ENCODE peak calls at places on chromosomes 7 and 10, in ten cellular contexts. F, A, I, D, K, Z, N, X, E and L are unnamed samples.

GRCh38 chr10:74008212-74008731 is 10.4 kb downstream of the VCL start:
- DNase-seq in F (no peak), A (no peak), I (no peak), D (no peak), K (no peak), Z (no peak), N (no peak), X (no peak), E (no peak), L (peak)

GRCh38 chr7:155344618-155345433 is 47.1 kb downstream of the INSIG1 start:
- DNase-seq in F (peak), A (peak), I (peak), D (peak), K (peak), Z (peak), N (peak), X (peak), E (no peak), L (peak)

GRCh38 chr7:139328375-139328774 is 12.8 kb upstream of the FMC1 start:
- DNase-seq in F (no peak), A (no peak), I (no peak), D (no peak), K (no peak), Z (no peak), N (no peak), X (no peak), E (no peak), L (no peak)

GRCh38 chr7:98119257-98119918 is 12.7 kb downstream of the LMTK2 start:
- DNase-seq in F (no peak), A (no peak), I (peak), D (no peak), K (no peak), Z (no peak), N (no peak), X (peak), E (no peak), L (no peak)

GRCh38 chr7:131166066-131166465 is 161.6 kb upstream of the MKLN1 start:
- DNase-seq in F (no peak), A (no peak), I (no peak), D (no peak), K (no peak), Z (no peak), N (no peak), X (no peak), E (no peak), L (no peak)

GRCh38 chr7:45598697-45599520 is 24.7 kb downstream of the ADCY1 start:
- DNase-seq in F (no peak), A (no peak), I (no peak), D (no peak), K (peak), Z (no peak), N (peak), X (no peak), E (no peak), L (no peak)

GRCh38 chr7:6392712-6393666 is 54.8 kb downstream of the DAGLB start:
- DNase-seq in F (peak), A (peak), I (peak), D (no peak), K (peak), Z (peak), N (no peak), X (no peak), E (peak), L (no peak)

GRCh38 chr7:106870983-106871410 is 5.9 kb downstream of the PIK3CG start:
- DNase-seq in F (no peak), A (no peak), I (no peak), D (no peak), K (no peak), Z (no peak), N (no peak), X (no peak), E (peak), L (no peak)

GRCh38 chr7:44067064-44067951 is 1.9 kb upstream of the PGAM2 start:
- DNase-seq in F (peak), A (peak), I (no peak), D (peak), K (no peak), Z (no peak), N (no peak), X (no peak), E (no peak), L (peak)

GRCh38 chr7:26850193-26850651 is 14.2 kb downstream of the SKAP2 start:
- DNase-seq in F (peak), A (no peak), I (no peak), D (no peak), K (no peak), Z (no peak), N (no peak), X (no peak), E (no peak), L (no peak)

GRCh38 chr7:41232086-41232485 is 470.8 kb downstream of the INHBA start:
- DNase-seq in F (no peak), A (no peak), I (no peak), D (no peak), K (no peak), Z (no peak), N (no peak), X (no peak), E (no peak), L (no peak)

GRCh38 chr10:35353805-35354204 is 17.5 kb downstream of the CCNY start:
- DNase-seq in F (no peak), A (no peak), I (no peak), D (no peak), K (no peak), Z (no peak), N (no peak), X (no peak), E (no peak), L (no peak)

GRCh38 chr10:21497177-21497807 is 28.2 kb downstream of the SKIDA1 start:
- DNase-seq in F (no peak), A (peak), I (peak), D (peak), K (peak), Z (peak), N (no peak), X (peak), E (no peak), L (peak)

GRCh38 chr10:131174211-131174565 is 137.3 kb downstream of the TCERG1L start:
- DNase-seq in F (no peak), A (no peak), I (no peak), D (peak), K (no peak), Z (no peak), N (no peak), X (no peak), E (no peak), L (no peak)
- TF ChIP-seq EP300 in F (no peak), A (no peak), I (no peak), D (no peak), K (no peak), Z (no peak), N (no peak), X (no peak), E (no peak), L (no peak)

GRCh38 chr10:112383325-112383724 is 9.4 kb downstream of the ACSL5 start:
- DNase-seq in F (peak), A (peak), I (no peak), D (no peak), K (peak), Z (peak), N (no peak), X (peak), E (no peak), L (no peak)
- TF ChIP-seq EP300 in F (peak), A (peak), I (no peak), D (no peak), K (no peak), Z (no peak), N (no peak), X (no peak), E (no peak), L (no peak)

DNA sequence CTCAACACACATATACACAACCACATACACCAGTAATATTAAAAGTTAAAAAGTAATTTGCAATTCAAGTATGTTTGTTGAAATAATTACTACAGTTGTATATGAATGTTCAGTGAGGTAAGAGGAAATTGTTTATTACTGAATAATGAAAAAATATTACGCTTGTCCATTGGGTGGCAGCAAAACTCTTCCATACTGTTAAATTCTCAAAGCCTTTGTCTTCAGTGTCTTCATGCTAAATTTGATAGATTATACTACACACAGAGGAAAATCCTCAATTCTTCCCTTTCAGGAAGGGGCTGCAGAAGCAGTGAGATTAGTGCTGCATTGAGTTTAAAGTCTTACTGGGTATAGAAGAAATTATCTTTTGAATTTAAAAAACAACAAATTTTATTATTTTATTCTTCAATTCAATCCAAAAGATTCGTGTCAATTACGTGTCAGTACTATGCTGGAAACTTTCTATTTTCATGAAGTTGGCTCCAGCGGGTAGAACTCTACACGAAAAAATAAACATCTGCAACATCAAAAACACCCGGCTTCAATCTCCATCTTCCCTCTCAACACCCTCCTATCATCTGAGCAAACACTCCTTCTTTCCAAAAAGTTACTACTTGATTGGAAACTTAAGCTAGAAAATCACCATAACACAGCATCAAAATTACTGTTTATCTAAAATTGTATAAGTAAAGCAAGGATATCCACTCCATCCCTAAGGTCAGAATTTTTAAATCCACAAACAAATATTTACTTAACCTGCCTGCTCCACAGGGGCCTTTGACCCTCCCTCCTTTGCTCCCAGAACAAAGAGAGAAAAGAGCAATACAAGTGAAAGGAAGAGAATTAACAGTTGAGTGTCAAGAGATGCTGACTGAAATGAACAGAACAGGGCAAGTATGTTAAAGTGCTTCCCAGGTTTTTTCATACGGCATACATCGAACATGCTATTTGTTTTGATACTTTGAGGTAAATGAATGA is 37.0 kb upstream of the TES start:
- DNase-seq in F (peak), A (no peak), I (peak), D (no peak), K (no peak), Z (no peak), N (no peak), X (peak), E (no peak), L (peak)
- TF ChIP-seq EP300 in F (no peak), A (no peak), I (no peak), D (no peak), K (no peak), Z (no peak), N (no peak), X (no peak), E (no peak), L (no peak)

GRCh38 chr10:79331226-79331625 is 16.0 kb upstream of the PPIF start:
- DNase-seq in F (no peak), A (no peak), I (no peak), D (no peak), K (no peak), Z (no peak), N (no peak), X (no peak), E (no peak), L (no peak)
- TF ChIP-seq EP300 in F (no peak), A (no peak), I (no peak), D (no peak), K (no peak), Z (no peak), N (no peak), X (no peak), E (no peak), L (no peak)

DNA sequence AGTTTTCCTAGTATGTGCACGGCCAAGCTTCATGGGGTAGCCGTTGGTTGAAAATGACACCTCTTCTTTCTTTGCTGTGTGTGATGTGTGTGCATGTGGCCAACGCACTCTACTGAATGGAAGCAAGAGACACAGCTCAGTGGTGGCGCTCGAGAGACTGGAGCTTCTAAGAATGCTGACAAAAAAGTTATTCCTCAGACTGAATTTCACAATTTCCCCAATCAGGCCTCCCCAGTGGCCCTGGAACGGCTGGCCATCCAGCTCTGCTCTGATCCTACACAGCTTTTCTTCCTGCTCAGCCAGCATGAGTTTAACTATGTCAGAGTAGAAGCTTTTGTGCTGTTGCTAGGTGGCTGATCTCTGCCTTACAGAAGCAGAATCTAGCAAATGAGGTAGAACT is 186.7 kb upstream of the PLXDC2 start:
- DNase-seq in F (no peak), A (peak), I (no peak), D (peak), K (peak), Z (peak), N (no peak), X (no peak), E (no peak), L (no peak)
- TF ChIP-seq EP300 in F (no peak), A (no peak), I (no peak), D (no peak), K (no peak), Z (no peak), N (no peak), X (no peak), E (no peak), L (no peak)

DNA sequence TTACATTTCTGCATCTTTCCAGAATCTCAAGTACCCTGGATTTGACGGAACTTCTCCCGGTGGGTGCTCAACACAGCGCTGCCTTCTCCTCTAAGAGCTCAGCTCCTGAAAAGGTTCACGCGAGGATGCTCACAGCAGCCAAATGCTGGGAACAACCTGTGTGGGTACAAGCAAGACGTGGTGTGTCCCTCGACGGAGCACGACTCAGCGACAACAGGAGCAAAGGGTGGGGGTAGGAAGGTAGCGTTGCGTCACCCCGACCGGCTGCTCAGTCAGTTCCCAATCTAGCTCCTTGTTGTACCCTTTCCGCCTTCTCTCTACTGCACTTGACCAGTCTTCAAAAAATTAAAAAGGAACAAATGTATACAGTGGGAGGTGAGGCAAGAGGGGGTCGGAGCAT is 117.3 kb downstream of the PTPRN2 start:
- DNase-seq in F (no peak), A (no peak), I (no peak), D (no peak), K (no peak), Z (no peak), N (no peak), X (no peak), E (no peak), L (no peak)
- TF ChIP-seq EP300 in F (no peak), A (peak), I (no peak), D (no peak), K (no peak), Z (no peak), N (no peak), X (no peak), E (no peak), L (no peak)

GRCh38 chr7:33072471-33072870 is 9.9 kb upstream of the NT5C3A start:
- DNase-seq in F (no peak), A (no peak), I (no peak), D (no peak), K (no peak), Z (no peak), N (no peak), X (peak), E (no peak), L (no peak)
- TF ChIP-seq EP300 in F (no peak), A (no peak), I (no peak), D (no peak), K (no peak), Z (no peak), N (no peak), X (no peak), E (no peak), L (no peak)

DNA sequence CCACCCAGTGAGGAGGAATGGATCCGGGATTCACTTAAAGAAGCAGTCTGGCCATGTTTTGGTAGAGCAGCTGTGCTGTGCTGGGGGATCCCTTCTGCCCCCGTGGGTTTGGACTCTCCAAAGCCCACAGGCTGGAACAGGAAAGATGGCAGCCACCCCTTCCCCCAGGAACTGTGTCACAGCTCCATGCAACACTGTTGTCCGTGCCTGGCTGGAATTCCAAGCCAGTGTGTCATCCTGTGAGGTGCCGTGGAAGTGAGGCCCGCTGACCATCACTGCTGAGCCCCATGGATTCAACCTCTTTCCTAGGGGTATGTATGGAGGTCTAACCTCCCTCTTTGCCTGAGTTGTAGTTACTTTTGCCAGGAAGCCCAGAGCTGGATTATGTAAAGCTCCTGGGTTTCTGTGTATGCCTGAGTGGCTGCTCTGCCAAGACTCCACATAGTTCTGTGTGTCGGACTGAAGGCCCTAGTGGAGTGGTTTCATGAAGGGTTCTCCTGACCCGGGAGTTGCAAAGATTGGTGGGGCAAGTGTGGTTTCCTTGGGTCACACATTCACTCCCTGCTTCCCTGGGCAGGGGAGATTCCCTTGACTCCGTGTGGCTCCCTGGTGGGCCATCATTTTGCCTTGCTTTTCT is 35.1 kb upstream of the PCGF5 start:
- DNase-seq in F (no peak), A (no peak), I (peak), D (no peak), K (no peak), Z (no peak), N (no peak), X (no peak), E (no peak), L (no peak)
- TF ChIP-seq EP300 in F (no peak), A (no peak), I (no peak), D (no peak), K (no peak), Z (no peak), N (no peak), X (no peak), E (no peak), L (no peak)